ENCODE peak calls at places on chromosomes 3 and 15, in four cellular contexts. One of them, this sample, is unnamed.

GRCh38 chr3:108017587-108017986 is 73.2 kb downstream of the CD47 start:
- DNase-seq in PC-3: no peak
- DNase-seq in HCT116: no peak
- DNase-seq in neural progenitor cell: no peak
- DNase-seq in this sample: no peak

GRCh38 chr15:70271422-70272088 is 173.8 kb upstream of the TLE3 start:
- DNase-seq in PC-3: peak; percentile 86
- DNase-seq in HCT116: peak; percentile 92
- DNase-seq in neural progenitor cell: peak; percentile 50
- DNase-seq in this sample: no peak

GRCh38 chr3:189236352-189236751 is 64.6 kb downstream of the TPRG1 start:
- DNase-seq in PC-3: no peak
- DNase-seq in HCT116: no peak
- DNase-seq in neural progenitor cell: no peak
- DNase-seq in this sample: no peak

GRCh38 chr15:73240864-73241499 is 127.8 kb downstream of the HCN4 start:
- DNase-seq in PC-3: peak; percentile 81
- DNase-seq in HCT116: peak; percentile 61
- DNase-seq in neural progenitor cell: peak; percentile 67
- DNase-seq in this sample: peak; percentile 64

GRCh38 chr15:65337436-65338070 is 33.1 kb downstream of the RNU5B-1 start:
- DNase-seq in PC-3: no peak
- DNase-seq in HCT116: no peak
- DNase-seq in neural progenitor cell: no peak
- DNase-seq in this sample: no peak

GRCh38 chr3:130963878-130964277 is 62.7 kb downstream of the ASTE1 start:
- DNase-seq in PC-3: peak; percentile 93
- DNase-seq in HCT116: peak; percentile 73
- DNase-seq in neural progenitor cell: peak; percentile 81
- DNase-seq in this sample: no peak

GRCh38 chr15:89395996-89396395 is 61.4 kb upstream of the POLG start:
- DNase-seq in PC-3: peak; percentile 13
- DNase-seq in HCT116: no peak
- DNase-seq in neural progenitor cell: no peak
- DNase-seq in this sample: no peak

GRCh38 chr3:124834723-124835718 is 52.1 kb downstream of the ITGB5 start:
- DNase-seq in PC-3: peak; percentile 75
- DNase-seq in HCT116: peak; percentile 75
- DNase-seq in neural progenitor cell: peak; percentile 62
- DNase-seq in this sample: peak; percentile 98

GRCh38 chr15:66843581-66843980 is 141.5 kb downstream of the SMAD6 start:
- DNase-seq in PC-3: no peak
- DNase-seq in HCT116: no peak
- DNase-seq in neural progenitor cell: no peak
- DNase-seq in this sample: no peak

GRCh38 chr3:38003817-38004414 is 13.3 kb downstream of the VILL start:
- DNase-seq in PC-3: no peak
- DNase-seq in HCT116: no peak
- DNase-seq in neural progenitor cell: no peak
- DNase-seq in this sample: no peak

GRCh38 chr3:44721231-44722102 is 8.0 kb upstream of the ZNF501 start:
- DNase-seq in PC-3: no peak
- DNase-seq in HCT116: no peak
- DNase-seq in neural progenitor cell: no peak
- DNase-seq in this sample: no peak

GRCh38 chr3:52495096-52495495 is at the start of gene STAB1:
- DNase-seq in PC-3: no peak
- DNase-seq in HCT116: no peak
- DNase-seq in neural progenitor cell: no peak
- DNase-seq in this sample: no peak
- H3K4me3 ChIP-seq in PC-3: no peak within 1 kb of the TSS
- H3K4me3 ChIP-seq in HCT116: no peak within 1 kb of the TSS
- H3K4me3 ChIP-seq in neural progenitor cell: no peak within 1 kb of the TSS
- H3K4me3 ChIP-seq in this sample: no peak within 1 kb of the TSS

GRCh38 chr3:9428411-9428810 is 31.0 kb downstream of the SETD5 start:
- DNase-seq in PC-3: no peak
- DNase-seq in HCT116: no peak
- DNase-seq in neural progenitor cell: no peak
- DNase-seq in this sample: no peak
- TF ChIP-seq EZH2phosphoT487 in PC-3: no peak
- TF ChIP-seq EZH2phosphoT487 in HCT116: no peak
- TF ChIP-seq EZH2phosphoT487 in neural progenitor cell: no peak
- TF ChIP-seq EZH2phosphoT487 in this sample: no peak

DNA sequence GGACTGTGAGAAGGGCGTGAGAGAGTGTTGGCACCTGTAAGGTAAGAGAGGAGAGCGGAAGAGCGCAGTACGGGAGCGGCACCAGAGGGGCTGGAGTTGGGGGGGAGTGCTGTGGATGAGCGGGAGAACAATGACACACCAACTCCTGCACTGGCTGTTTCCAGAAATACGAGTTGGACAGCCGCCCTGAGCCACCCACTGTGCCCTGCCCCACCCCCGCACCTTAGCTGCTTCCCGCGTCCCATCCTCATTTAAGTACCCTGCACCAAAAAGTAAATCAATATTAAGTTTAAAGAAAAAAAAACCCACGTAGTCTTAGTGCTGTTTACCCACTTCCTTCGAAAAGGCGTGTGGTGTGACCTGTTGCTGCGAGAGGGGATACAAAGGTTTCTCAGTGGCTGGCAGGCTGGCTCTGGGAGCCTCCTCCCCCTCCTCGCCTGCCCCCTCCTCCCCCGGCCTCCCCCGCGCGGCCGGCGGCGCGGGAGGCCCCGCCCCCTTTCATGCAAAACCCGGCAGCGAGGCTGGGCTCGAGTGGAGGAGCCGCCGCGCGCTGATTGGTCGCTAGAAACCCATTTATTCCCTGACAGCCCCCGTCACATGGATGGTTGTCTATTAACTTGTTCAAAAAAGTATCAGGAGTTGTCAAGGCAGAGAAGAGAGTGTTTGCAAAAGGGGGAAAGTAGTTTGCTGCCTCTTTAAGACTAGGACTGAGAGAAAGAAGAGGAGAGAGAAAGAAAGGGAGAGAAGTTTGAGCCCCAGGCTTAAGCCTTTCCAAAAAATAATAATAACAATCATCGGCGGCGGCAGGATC is at the start of gene SOX2:
- DNase-seq in PC-3: peak; percentile 69
- DNase-seq in HCT116: peak; percentile 38
- DNase-seq in neural progenitor cell: peak; percentile 98
- DNase-seq in this sample: peak; percentile 98
- TF ChIP-seq EZH2 in PC-3: no peak
- TF ChIP-seq EZH2 in HCT116: no peak
- TF ChIP-seq EZH2 in neural progenitor cell: no peak
- TF ChIP-seq EZH2 in this sample: no peak

GRCh38 chr15:99984491-99985243 is 251.4 kb upstream of the LYSMD4 start:
- DNase-seq in PC-3: no peak
- DNase-seq in HCT116: no peak
- DNase-seq in neural progenitor cell: no peak
- DNase-seq in this sample: no peak
- H3K4me3 ChIP-seq in PC-3: no peak overlapping the region
- H3K4me3 ChIP-seq in HCT116: no peak overlapping the region
- H3K4me3 ChIP-seq in neural progenitor cell: no peak overlapping the region
- H3K4me3 ChIP-seq in this sample: no peak overlapping the region

GRCh38 chr3:121552379-121552778 is 6.6 kb upstream of the POLQ start:
- DNase-seq in PC-3: no peak
- DNase-seq in HCT116: no peak
- DNase-seq in neural progenitor cell: no peak
- DNase-seq in this sample: no peak
- TF ChIP-seq EZH2phosphoT487 in PC-3: no peak
- TF ChIP-seq EZH2phosphoT487 in HCT116: no peak
- TF ChIP-seq EZH2phosphoT487 in neural progenitor cell: no peak
- TF ChIP-seq EZH2phosphoT487 in this sample: no peak

This sample was measured in MM.1S.